ENCODE peak calls at places on chromosomes 6 and 20, in ten cellular contexts. H, W, Z, B, C, I, G, K, L and Q are unnamed samples.

GRCh38 chr20:8487715-8488114 is 355.6 kb downstream of the PLCB1 start:
- DNase-seq in H (no peak), W (no peak), Z (no peak), B (no peak), C (no peak), I (no peak), G (no peak), K (no peak), L (no peak), Q (no peak)

GRCh38 chr6:34005845-34006644 is 139.8 kb downstream of the GRM4 start:
- DNase-seq in H (no peak), W (no peak), Z (no peak), B (no peak), C (no peak), I (no peak), G (peak; percentile 75), K (no peak), L (no peak), Q (peak; percentile 74)

GRCh38 chr6:128307671-128308070 is 212.7 kb downstream of the PTPRK start:
- DNase-seq in H (no peak), W (no peak), Z (no peak), B (peak; percentile 75), C (no peak), I (no peak), G (no peak), K (no peak), L (no peak), Q (no peak)

GRCh38 chr6:56751604-56752003 is 108.9 kb upstream of the DST start:
- DNase-seq in H (no peak), W (no peak), Z (no peak), B (no peak), C (no peak), I (no peak), G (no peak), K (no peak), L (no peak), Q (no peak)

GRCh38 chr6:17031961-17032360 is 69.9 kb upstream of the STMND1 start:
- DNase-seq in H (no peak), W (no peak), Z (no peak), B (no peak), C (no peak), I (no peak), G (no peak), K (no peak), L (no peak), Q (no peak)

GRCh38 chr6:13378669-13379590 is 50.6 kb upstream of the TBC1D7 start:
- DNase-seq in H (no peak), W (no peak), Z (no peak), B (no peak), C (no peak), I (no peak), G (peak; percentile 51), K (no peak), L (no peak), Q (peak; percentile 69)

GRCh38 chr20:48630342-48631075 is 197.3 kb downstream of the PREX1 start:
- DNase-seq in H (no peak), W (peak; percentile 49), Z (no peak), B (no peak), C (no peak), I (no peak), G (peak; percentile 70), K (no peak), L (no peak), Q (peak; percentile 73)

GRCh38 chr6:1590580-1590979 is 19.1 kb upstream of the FOXC1 start:
- DNase-seq in H (no peak), W (no peak), Z (no peak), B (no peak), C (no peak), I (no peak), G (no peak), K (no peak), L (no peak), Q (no peak)

GRCh38 chr6:37320649-37321048 is 33.1 kb upstream of the RNF8 start:
- DNase-seq in H (no peak), W (no peak), Z (no peak), B (no peak), C (no peak), I (no peak), G (no peak), K (no peak), L (no peak), Q (no peak)

GRCh38 chr6:15077964-15078363 is 167.9 kb upstream of the JARID2 start:
- DNase-seq in H (no peak), W (no peak), Z (no peak), B (no peak), C (no peak), I (no peak), G (peak; percentile 88), K (no peak), L (peak; percentile 27), Q (peak; percentile 95)

GRCh38 chr6:90027004-90027403 is 132.7 kb downstream of the GJA10 start:
- DNase-seq in H (no peak), W (no peak), Z (no peak), B (no peak), C (no peak), I (no peak), G (no peak), K (no peak), L (no peak), Q (no peak)

GRCh38 chr6:42075159-42075838 is 25.0 kb downstream of the TAF8 start:
- DNase-seq in H (peak; percentile 72), W (peak; percentile 65), Z (peak; percentile 75), B (peak; percentile 81), C (peak; percentile 67), I (peak; percentile 59), G (peak; percentile 89), K (peak; percentile 80), L (peak; percentile 89), Q (peak; percentile 93)

GRCh38 chr20:11992426-11992825 is 74.7 kb downstream of the BTBD3 start:
- DNase-seq in H (no peak), W (no peak), Z (no peak), B (no peak), C (no peak), I (no peak), G (no peak), K (no peak), L (no peak), Q (no peak)

GRCh38 chr20:50298554-50299324 is 108.1 kb downstream of the CEBPB start:
- DNase-seq in H (no peak), W (peak; percentile 83), Z (no peak), B (no peak), C (no peak), I (no peak), G (no peak), K (no peak), L (no peak), Q (no peak)

GRCh38 chr20:3710703-3711417 is 1.5 kb downstream of the SIGLEC1 start:
- DNase-seq in H (peak; percentile 80), W (no peak), Z (peak; percentile 63), B (peak; percentile 55), C (peak; percentile 14), I (peak; percentile 89), G (peak; percentile 97), K (peak; percentile 52), L (peak; percentile 94), Q (peak; percentile 96)

GRCh38 chr20:10390709-10391108 is 43.3 kb downstream of the MKKS start:
- DNase-seq in H (no peak), W (no peak), Z (no peak), B (no peak), C (no peak), I (no peak), G (no peak), K (no peak), L (no peak), Q (no peak)

GRCh38 chr20:16821211-16822089 is 73.3 kb downstream of the OTOR start:
- DNase-seq in H (peak; percentile 74), W (peak; percentile 35), Z (no peak), B (peak; percentile 48), C (no peak), I (peak; percentile 38), G (peak; percentile 68), K (peak; percentile 27), L (no peak), Q (peak; percentile 77)

GRCh38 chr6:8131265-8131897 is 29.0 kb upstream of the EEF1E1 start:
- DNase-seq in H (peak; percentile 89), W (peak; percentile 44), Z (peak; percentile 51), B (peak; percentile 79), C (no peak), I (peak; percentile 37), G (peak; percentile 73), K (peak; percentile 74), L (no peak), Q (peak; percentile 90)

GRCh38 chr6:80028591-80028990 is 24.1 kb downstream of the TTK start:
- DNase-seq in H (no peak), W (no peak), Z (no peak), B (no peak), C (no peak), I (no peak), G (no peak), K (no peak), L (no peak), Q (no peak)

GRCh38 chr20:52204136-52204535 is 12.6 kb upstream of the ZFP64 start:
- DNase-seq in H (peak; percentile 22), W (no peak), Z (no peak), B (no peak), C (no peak), I (no peak), G (no peak), K (no peak), L (no peak), Q (no peak)

GRCh38 chr6:75267461-75267860 is 17.1 kb downstream of the TMEM30A start:
- DNase-seq in H (no peak), W (no peak), Z (no peak), B (no peak), C (no peak), I (no peak), G (no peak), K (no peak), L (no peak), Q (no peak)

GRCh38 chr6:56816393-56816792 is 138.5 kb upstream of the BEND6 start:
- DNase-seq in H (no peak), W (no peak), Z (no peak), B (no peak), C (no peak), I (no peak), G (no peak), K (no peak), L (no peak), Q (no peak)

GRCh38 chr6:169933839-169934698 is 182.6 kb downstream of the ERMARD start:
- DNase-seq in H (no peak), W (no peak), Z (peak; percentile 77), B (no peak), C (peak; percentile 37), I (no peak), G (no peak), K (no peak), L (peak; percentile 90), Q (no peak)